ENCODE peak calls at places on chromosomes 16 and 17, in eight cellular contexts. Z, I, C, F, M, H, Q and K are unnamed samples.

GRCh38 chr16:70512456-70512855 is 10.9 kb downstream of the COG4 start:
- DNase-seq in Z (peak), I (no peak), C (no peak), F (no peak), M (no peak), H (no peak), Q (no peak), K (no peak)

GRCh38 chr17:74807925-74808324 is 31.8 kb upstream of the NAT9 start:
- DNase-seq in Z (no peak), I (no peak), C (no peak), F (peak), M (no peak), H (no peak), Q (no peak), K (no peak)

GRCh38 chr16:16067127-16067526 is 117.7 kb downstream of the ABCC1 start:
- DNase-seq in Z (no peak), I (no peak), C (no peak), F (no peak), M (no peak), H (no peak), Q (no peak), K (no peak)

GRCh38 chr16:590165-590874 is 454 bp downstream of the RAB40C start:
- DNase-seq in Z (peak), I (no peak), C (no peak), F (no peak), M (no peak), H (no peak), Q (no peak), K (no peak)

GRCh38 chr17:16439303-16439791 is 24.0 kb downstream of the TRPV2 start:
- DNase-seq in Z (no peak), I (no peak), C (no peak), F (no peak), M (no peak), H (no peak), Q (no peak), K (no peak)

GRCh38 chr16:16033208-16033717 is 83.8 kb downstream of the ABCC1 start:
- DNase-seq in Z (no peak), I (no peak), C (no peak), F (no peak), M (no peak), H (no peak), Q (no peak), K (no peak)

GRCh38 chr16:87515475-87516330 is 22.9 kb upstream of the ZCCHC14 start:
- DNase-seq in Z (no peak), I (no peak), C (no peak), F (no peak), M (no peak), H (no peak), Q (no peak), K (no peak)

GRCh38 chr16:48617711-48618148 is 7.8 kb upstream of the N4BP1 start:
- DNase-seq in Z (no peak), I (no peak), C (peak), F (no peak), M (no peak), H (no peak), Q (no peak), K (no peak)

GRCh38 chr16:86761117-86761971 is 183.0 kb downstream of the FOXL1 start:
- DNase-seq in Z (peak), I (peak), C (peak), F (peak), M (no peak), H (no peak), Q (no peak), K (peak)

GRCh38 chr17:81422776-81423697 is 27.8 kb downstream of the BAHCC1 start:
- DNase-seq in Z (peak), I (no peak), C (peak), F (no peak), M (peak), H (no peak), Q (peak), K (no peak)

GRCh38 chr17:8122923-8123694 is 797 bp downstream of the HES7 start:
- DNase-seq in Z (peak), I (peak), C (no peak), F (no peak), M (no peak), H (no peak), Q (no peak), K (peak)

GRCh38 chr17:68057531-68057952 is 22.0 kb downstream of the KPNA2 start:
- DNase-seq in Z (peak), I (peak), C (no peak), F (no peak), M (no peak), H (no peak), Q (no peak), K (no peak)

GRCh38 chr17:80030730-80031410 is 4.8 kb downstream of the TBC1D16 start:
- DNase-seq in Z (peak), I (no peak), C (peak), F (no peak), M (peak), H (no peak), Q (no peak), K (no peak)

GRCh38 chr17:53186004-53186403 is 636.7 kb upstream of the KIF2B start:
- DNase-seq in Z (no peak), I (peak), C (no peak), F (no peak), M (no peak), H (no peak), Q (no peak), K (no peak)

GRCh38 chr17:73109603-73110002 is 17.1 kb upstream of the SLC39A11 start:
- DNase-seq in Z (no peak), I (no peak), C (no peak), F (no peak), M (no peak), H (no peak), Q (no peak), K (no peak)

GRCh38 chr17:43791589-43791988 is 11.4 kb downstream of the CFAP97D1 start:
- DNase-seq in Z (peak), I (peak), C (no peak), F (peak), M (no peak), H (no peak), Q (no peak), K (no peak)

GRCh38 chr17:33974276-33974675 is 280.8 kb upstream of the CCL2 start:
- DNase-seq in Z (no peak), I (no peak), C (no peak), F (no peak), M (no peak), H (no peak), Q (no peak), K (no peak)

GRCh38 chr17:11268176-11268575 is 27.2 kb downstream of the SHISA6 start:
- DNase-seq in Z (no peak), I (no peak), C (no peak), F (no peak), M (no peak), H (no peak), Q (no peak), K (no peak)

GRCh38 chr17:2511138-2511461 is 588 bp downstream of the METTL16 start:
- DNase-seq in Z (no peak), I (no peak), C (no peak), F (peak), M (no peak), H (no peak), Q (no peak), K (no peak)

GRCh38 chr16:24729967-24730815 is 740 bp downstream of the TNRC6A start:
- DNase-seq in Z (peak), I (peak), C (no peak), F (peak), M (no peak), H (no peak), Q (no peak), K (no peak)